ENCODE peak calls at places on chromosome 14, in four cellular contexts. H, B, X and R are unnamed samples.

GRCh38 chr14:81927069-81927468 is 393.4 kb upstream of the SEL1L start:
- DNase-seq in H (no peak), B (no peak), X (no peak), R (no peak)

GRCh38 chr14:22854963-22855724 is 16.4 kb upstream of the LRP10 start:
- DNase-seq in B (no peak), X (no peak), H (peak), R (no peak)

GRCh38 chr14:65334765-65335411 is 77.6 kb upstream of the FUT8 start:
- DNase-seq in B (no peak), X (no peak), H (no peak), R (peak)

GRCh38 chr14:70013269-70013873 is 134.2 kb downstream of the SMOC1 start:
- DNase-seq in B (no peak), H (no peak), X (peak), R (peak)

GRCh38 chr14:60652674-60653387 is 3.6 kb upstream of the SIX1 start:
- DNase-seq in B (peak), X (no peak), H (no peak), R (no peak)

GRCh38 chr14:99177876-99178630 is 93.9 kb downstream of the BCL11B start:
- DNase-seq in B (no peak), X (no peak), H (peak), R (no peak)

GRCh38 chr14:29925736-29926135 is 1.9 kb downstream of the PRKD1 start:
- DNase-seq in B (no peak), X (no peak), H (no peak), R (no peak)

GRCh38 chr14:51068268-51068667 is 26.6 kb downstream of the TRIM9 start:
- DNase-seq in H (no peak), X (no peak), B (no peak), R (no peak)

GRCh38 chr14:99231181-99231849 is 40.7 kb downstream of the BCL11B start:
- DNase-seq in B (no peak), X (no peak), H (no peak), R (no peak)

GRCh38 chr14:101857226-101857625 is 95.7 kb downstream of the PPP2R5C start:
- DNase-seq in X (no peak), H (no peak), B (no peak), R (no peak)

GRCh38 chr14:34051966-34052657 is 101.2 kb upstream of the EGLN3 start:
- DNase-seq in X (peak), H (no peak), B (no peak), R (no peak)

GRCh38 chr14:103074699-103075341 is 9.2 kb upstream of the LBHD2 start:
- DNase-seq in B (no peak), X (peak), H (no peak), R (peak)

GRCh38 chr14:67241416-67242362 is at the start of gene PALS1:
- DNase-seq in H (no peak), B (no peak), X (peak), R (peak)

GRCh38 chr14:34450542-34450915 is 11.5 kb downstream of the SPTSSA start:
- DNase-seq in B (no peak), H (no peak), X (no peak), R (no peak)

GRCh38 chr14:55688566-55688965 is 108.6 kb downstream of the KTN1 start:
- DNase-seq in H (no peak), B (no peak), X (no peak), R (no peak)

GRCh38 chr14:49893309-49894213 is 679 bp downstream of the ARF6 start:
- DNase-seq in X (peak), H (peak), B (peak), R (peak)

GRCh38 chr14:37088356-37088755 is 84.0 kb downstream of the SLC25A21 start:
- DNase-seq in B (no peak), X (no peak), H (no peak), R (no peak)

GRCh38 chr14:37369446-37369845 is 171.7 kb downstream of the MIPOL1 start:
- DNase-seq in X (no peak), H (no peak), B (peak), R (no peak)

GRCh38 chr14:20714593-20715250 is 26.2 kb downstream of the ANG start:
- DNase-seq in B (peak), X (no peak), H (peak), R (peak)

GRCh38 chr14:103027451-103027850 is 29.9 kb downstream of the CDC42BPB start:
- DNase-seq in H (no peak), B (no peak), X (no peak), R (no peak)

GRCh38 chr14:93974299-93974698 is 2.1 kb downstream of the ASB2 start:
- DNase-seq in H (no peak), B (no peak), X (no peak), R (no peak)

GRCh38 chr14:58566979-58567378 is 70.8 kb upstream of the DACT1 start:
- DNase-seq in H (no peak), B (no peak), X (no peak), R (no peak)

GRCh38 chr14:95431199-95432145 is 85.0 kb downstream of the SYNE3 start:
- DNase-seq in X (peak), B (peak), H (no peak), R (no peak)

GRCh38 chr14:26872930-26873470 is 275.2 kb upstream of the NOVA1 start:
- DNase-seq in X (no peak), B (no peak), H (no peak), R (peak)

GRCh38 chr14:76763362-76764041 is 2.2 kb downstream of the VASH1 start:
- DNase-seq in B (peak), H (no peak), X (no peak), R (peak)

GRCh38 chr14:51495319-51495718 is 156.4 kb upstream of the FRMD6 start:
- DNase-seq in X (no peak), B (no peak), H (no peak), R (no peak)

GRCh38 chr14:77707355-77707723 is 484 bp downstream of the ALKBH1 start:
- DNase-seq in B (peak), X (peak), H (no peak), R (peak)

DNA sequence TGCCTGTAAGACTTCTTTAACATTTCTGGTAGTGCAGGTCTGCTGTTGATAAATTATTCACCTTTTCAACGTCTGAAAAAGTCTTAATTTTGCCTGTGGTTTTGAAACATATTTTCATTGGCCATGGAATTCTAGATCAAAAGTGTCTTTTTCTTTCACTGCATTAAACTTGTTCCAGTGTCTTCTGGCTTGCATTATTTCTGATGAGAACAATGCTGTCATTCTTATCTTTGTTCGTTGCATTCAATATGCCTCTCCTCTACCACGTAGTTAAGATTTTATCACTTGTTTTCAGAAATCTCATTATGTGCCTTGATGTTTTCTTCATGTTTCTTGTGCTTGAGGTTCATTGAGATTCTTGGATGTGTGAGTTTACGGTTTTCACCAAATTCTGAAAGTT is 13.4 kb upstream of the KIF26A start:
- DNase-seq in B (no peak), H (no peak), X (no peak), R (no peak)
- TF ChIP-seq CTCF in B (no peak), H (no peak), X (no peak), R (no peak)

DNA sequence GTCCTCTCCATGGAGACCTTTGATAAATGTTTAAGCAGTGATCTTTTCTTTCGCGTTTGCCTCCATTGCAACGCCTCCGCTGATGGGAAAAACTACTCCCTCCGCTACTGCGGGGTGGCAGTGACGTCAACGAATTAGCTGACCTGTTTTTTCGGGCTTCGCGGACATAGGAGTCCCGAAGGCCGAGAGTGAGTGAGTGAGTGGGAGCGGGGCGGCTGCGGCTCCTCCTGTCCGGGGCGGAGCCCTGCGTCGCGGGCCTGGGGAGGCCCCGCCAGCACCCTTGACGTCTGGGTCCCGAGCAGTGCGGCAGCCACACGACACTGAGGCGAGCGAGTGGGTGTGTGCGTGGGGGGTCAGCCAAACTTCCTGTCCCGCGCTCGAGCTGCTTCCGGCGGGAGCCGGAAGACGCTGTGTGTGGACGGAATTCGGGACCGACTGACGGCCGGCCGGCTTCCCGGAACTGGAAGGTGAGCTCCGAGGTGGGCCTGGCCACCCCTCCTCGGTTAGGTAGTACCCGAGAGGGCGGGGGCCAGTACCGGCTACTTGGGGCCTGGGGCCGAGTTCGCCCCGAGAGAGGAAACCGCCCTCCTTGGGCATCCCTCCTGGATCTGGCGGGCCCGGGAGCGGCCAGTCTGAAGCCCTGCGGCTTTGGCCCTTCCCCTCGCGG is at the start of gene ZNF410:
- DNase-seq in B (peak), X (peak), H (peak), R (peak)
- TF ChIP-seq POLR2A in B (peak), X (peak), H (peak), R (no peak)

GRCh38 chr14:96808619-96809405 is 11.6 kb downstream of the VRK1 start:
- DNase-seq in B (no peak), X (no peak), H (no peak), R (no peak)

GRCh38 chr14:96811265-96811664 is 14.1 kb downstream of the VRK1 start:
- DNase-seq in H (no peak), X (no peak), B (no peak), R (no peak)

GRCh38 chr14:96806836-96807235 is 9.7 kb downstream of the VRK1 start:
- DNase-seq in B (no peak), X (no peak), H (no peak), R (no peak)

GRCh38 chr14:96816281-96816680 is 19.1 kb downstream of the VRK1 start:
- DNase-seq in X (no peak), B (no peak), H (no peak), R (no peak)

GRCh38 chr14:96811985-96812667 is 14.9 kb downstream of the VRK1 start:
- DNase-seq in X (no peak), H (no peak), B (no peak), R (no peak)
- H3K4me3 ChIP-seq in X (no peak), H (no peak), B (no peak), R (no peak)

DNA sequence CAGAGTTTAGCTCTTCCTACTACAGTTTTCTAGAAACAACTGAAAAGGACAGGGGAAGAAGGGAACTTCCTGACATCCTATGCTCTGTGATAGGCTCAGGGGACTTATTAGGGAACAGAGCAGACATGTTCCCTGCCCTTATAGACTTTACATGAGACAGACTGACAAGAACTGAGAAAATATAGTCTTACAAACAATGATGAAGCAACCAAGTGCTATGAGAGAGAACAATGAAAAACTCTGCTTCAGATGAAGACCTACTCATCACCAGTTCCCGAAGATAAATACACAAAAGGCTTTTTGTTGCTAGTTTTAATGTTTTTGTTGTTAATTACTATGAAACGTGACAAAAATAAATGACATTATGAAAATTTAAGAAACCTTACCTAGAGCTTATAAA is 115.3 kb downstream of the SEC23A start:
- DNase-seq in H (no peak), X (no peak), B (no peak), R (no peak)
- TF ChIP-seq CTCF in H (no peak), X (no peak), B (no peak), R (no peak)

GRCh38 chr14:105325303-105325702 is 10.8 kb downstream of the PACS2 start:
- DNase-seq in X (no peak), H (no peak), B (no peak), R (no peak)

GRCh38 chr14:105324080-105324778 is 9.7 kb downstream of the PACS2 start:
- DNase-seq in B (no peak), X (no peak), H (no peak), R (no peak)

GRCh38 chr14:105325716-105326567 is 11.4 kb downstream of the PACS2 start:
- DNase-seq in B (no peak), H (no peak), X (no peak), R (no peak)

GRCh38 chr14:105323663-105324062 is 9.1 kb downstream of the PACS2 start:
- DNase-seq in X (no peak), H (no peak), B (no peak), R (no peak)

DNA sequence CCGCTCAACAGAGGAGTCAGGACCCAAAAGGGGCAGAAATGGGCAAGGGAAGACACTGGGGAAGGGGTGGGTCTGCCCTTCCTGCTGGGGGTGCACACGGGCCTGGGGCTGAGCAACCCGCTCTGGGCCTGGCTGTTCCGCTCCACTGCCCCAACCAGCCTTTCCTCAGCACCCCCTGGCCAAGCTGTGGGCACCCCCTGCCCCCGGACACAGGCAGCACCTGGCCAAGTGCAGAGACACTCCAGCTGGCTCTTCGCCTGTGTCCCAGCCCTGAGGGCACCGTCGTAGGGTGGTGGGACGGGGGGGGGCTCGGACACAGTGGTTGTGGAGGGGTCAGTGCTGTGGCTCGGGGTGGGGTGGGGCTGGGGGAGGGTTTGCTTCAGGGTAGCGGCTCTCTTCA is 10.3 kb downstream of the PACS2 start:
- DNase-seq in X (no peak), B (no peak), H (no peak), R (no peak)
- TF ChIP-seq POLR2A in X (no peak), B (no peak), H (no peak), R (no peak)